ENCODE peak calls at places on chromosomes 16 and 17, in nine cellular contexts. One of them, this sample, is unnamed.

GRCh38 chr17:63370696-63371095 is 75.4 kb downstream of the CYB561 start:
- DNase-seq in GOT3: no peak
- DNase-seq in CD4-positive, alpha-beta memory T cell: no peak
- DNase-seq in AG08396: no peak
- DNase-seq in T-helper 2 cell: no peak
- DNase-seq in NCI-H460: no peak
- DNase-seq in stimulated activated CD8-positive, alpha-beta memory T cell treated with anti-CD3 and anti-CD28 coated beads, Interleukin-15, amount 100 ng/mL, for 24 hours: no peak
- DNase-seq in NCI-H1048: no peak
- DNase-seq in left cardiac atrium: no peak
- DNase-seq in this sample: no peak

GRCh38 chr16:87956169-87956770 is 5.0 kb downstream of the BANP start:
- DNase-seq in GOT3: no peak
- DNase-seq in CD4-positive, alpha-beta memory T cell: peak
- DNase-seq in AG08396: peak
- DNase-seq in T-helper 2 cell: no peak
- DNase-seq in NCI-H460: no peak
- DNase-seq in stimulated activated CD8-positive, alpha-beta memory T cell treated with anti-CD3 and anti-CD28 coated beads, Interleukin-15, amount 100 ng/mL, for 24 hours: peak
- DNase-seq in NCI-H1048: no peak
- DNase-seq in left cardiac atrium: peak
- DNase-seq in this sample: no peak

GRCh38 chr16:10126686-10127085 is 55.5 kb downstream of the GRIN2A start:
- DNase-seq in GOT3: no peak
- DNase-seq in CD4-positive, alpha-beta memory T cell: no peak
- DNase-seq in AG08396: peak
- DNase-seq in T-helper 2 cell: no peak
- DNase-seq in NCI-H460: no peak
- DNase-seq in stimulated activated CD8-positive, alpha-beta memory T cell treated with anti-CD3 and anti-CD28 coated beads, Interleukin-15, amount 100 ng/mL, for 24 hours: no peak
- DNase-seq in NCI-H1048: no peak
- DNase-seq in left cardiac atrium: no peak
- DNase-seq in this sample: no peak

GRCh38 chr16:627458-628239 is 3.1 kb upstream of the WFIKKN1 start:
- DNase-seq in GOT3: no peak
- DNase-seq in CD4-positive, alpha-beta memory T cell: no peak
- DNase-seq in AG08396: no peak
- DNase-seq in T-helper 2 cell: no peak
- DNase-seq in NCI-H460: no peak
- DNase-seq in stimulated activated CD8-positive, alpha-beta memory T cell treated with anti-CD3 and anti-CD28 coated beads, Interleukin-15, amount 100 ng/mL, for 24 hours: no peak
- DNase-seq in NCI-H1048: no peak
- DNase-seq in left cardiac atrium: peak
- DNase-seq in this sample: peak

GRCh38 chr17:39123627-39124026 is 27.8 kb downstream of the PLXDC1 start:
- DNase-seq in GOT3: no peak
- DNase-seq in CD4-positive, alpha-beta memory T cell: no peak
- DNase-seq in AG08396: no peak
- DNase-seq in T-helper 2 cell: no peak
- DNase-seq in NCI-H460: no peak
- DNase-seq in stimulated activated CD8-positive, alpha-beta memory T cell treated with anti-CD3 and anti-CD28 coated beads, Interleukin-15, amount 100 ng/mL, for 24 hours: no peak
- DNase-seq in NCI-H1048: no peak
- DNase-seq in left cardiac atrium: no peak
- DNase-seq in this sample: no peak

GRCh38 chr17:2094891-2095535 is 40.1 kb downstream of the HIC1 start:
- DNase-seq in GOT3: no peak
- DNase-seq in CD4-positive, alpha-beta memory T cell: no peak
- DNase-seq in AG08396: peak
- DNase-seq in T-helper 2 cell: no peak
- DNase-seq in NCI-H460: no peak
- DNase-seq in stimulated activated CD8-positive, alpha-beta memory T cell treated with anti-CD3 and anti-CD28 coated beads, Interleukin-15, amount 100 ng/mL, for 24 hours: no peak
- DNase-seq in NCI-H1048: no peak
- DNase-seq in left cardiac atrium: peak
- DNase-seq in this sample: peak

GRCh38 chr17:43661699-43662431 is at the start of gene MEOX1:
- DNase-seq in GOT3: no peak
- DNase-seq in CD4-positive, alpha-beta memory T cell: no peak
- DNase-seq in AG08396: peak
- DNase-seq in T-helper 2 cell: no peak
- DNase-seq in NCI-H460: no peak
- DNase-seq in stimulated activated CD8-positive, alpha-beta memory T cell treated with anti-CD3 and anti-CD28 coated beads, Interleukin-15, amount 100 ng/mL, for 24 hours: no peak
- DNase-seq in NCI-H1048: no peak
- DNase-seq in left cardiac atrium: no peak
- DNase-seq in this sample: no peak

GRCh38 chr17:27541326-27542023 is 85.2 kb downstream of the KSR1 start:
- DNase-seq in GOT3: no peak
- DNase-seq in CD4-positive, alpha-beta memory T cell: no peak
- DNase-seq in AG08396: no peak
- DNase-seq in T-helper 2 cell: no peak
- DNase-seq in NCI-H460: no peak
- DNase-seq in stimulated activated CD8-positive, alpha-beta memory T cell treated with anti-CD3 and anti-CD28 coated beads, Interleukin-15, amount 100 ng/mL, for 24 hours: no peak
- DNase-seq in NCI-H1048: no peak
- DNase-seq in left cardiac atrium: no peak
- DNase-seq in this sample: no peak

GRCh38 chr17:82587234-82588086 is 60.8 kb downstream of the WDR45B start:
- DNase-seq in GOT3: no peak
- DNase-seq in CD4-positive, alpha-beta memory T cell: no peak
- DNase-seq in AG08396: no peak
- DNase-seq in T-helper 2 cell: no peak
- DNase-seq in NCI-H460: no peak
- DNase-seq in stimulated activated CD8-positive, alpha-beta memory T cell treated with anti-CD3 and anti-CD28 coated beads, Interleukin-15, amount 100 ng/mL, for 24 hours: no peak
- DNase-seq in NCI-H1048: no peak
- DNase-seq in left cardiac atrium: no peak
- DNase-seq in this sample: no peak

GRCh38 chr16:89090182-89090630 is 3.4 kb upstream of the ACSF3 start:
- DNase-seq in GOT3: no peak
- DNase-seq in CD4-positive, alpha-beta memory T cell: no peak
- DNase-seq in AG08396: no peak
- DNase-seq in T-helper 2 cell: no peak
- DNase-seq in NCI-H460: no peak
- DNase-seq in stimulated activated CD8-positive, alpha-beta memory T cell treated with anti-CD3 and anti-CD28 coated beads, Interleukin-15, amount 100 ng/mL, for 24 hours: no peak
- DNase-seq in NCI-H1048: no peak
- DNase-seq in left cardiac atrium: no peak
- DNase-seq in this sample: no peak

GRCh38 chr16:11053916-11054460 is 109.6 kb downstream of the CLEC16A start:
- DNase-seq in GOT3: no peak
- DNase-seq in CD4-positive, alpha-beta memory T cell: no peak
- DNase-seq in AG08396: no peak
- DNase-seq in T-helper 2 cell: no peak
- DNase-seq in NCI-H460: no peak
- DNase-seq in stimulated activated CD8-positive, alpha-beta memory T cell treated with anti-CD3 and anti-CD28 coated beads, Interleukin-15, amount 100 ng/mL, for 24 hours: no peak
- DNase-seq in NCI-H1048: no peak
- DNase-seq in left cardiac atrium: no peak
- DNase-seq in this sample: no peak

GRCh38 chr16:85327731-85328664 is 215.7 kb upstream of the CIBAR2 start:
- DNase-seq in GOT3: no peak
- DNase-seq in CD4-positive, alpha-beta memory T cell: no peak
- DNase-seq in AG08396: no peak
- DNase-seq in T-helper 2 cell: no peak
- DNase-seq in NCI-H460: no peak
- DNase-seq in stimulated activated CD8-positive, alpha-beta memory T cell treated with anti-CD3 and anti-CD28 coated beads, Interleukin-15, amount 100 ng/mL, for 24 hours: no peak
- DNase-seq in NCI-H1048: no peak
- DNase-seq in left cardiac atrium: peak
- DNase-seq in this sample: no peak

GRCh38 chr17:73142763-73143395 is 21.9 kb upstream of the SSTR2 start:
- DNase-seq in GOT3: no peak
- DNase-seq in CD4-positive, alpha-beta memory T cell: no peak
- DNase-seq in AG08396: peak
- DNase-seq in T-helper 2 cell: no peak
- DNase-seq in NCI-H460: no peak
- DNase-seq in stimulated activated CD8-positive, alpha-beta memory T cell treated with anti-CD3 and anti-CD28 coated beads, Interleukin-15, amount 100 ng/mL, for 24 hours: no peak
- DNase-seq in NCI-H1048: no peak
- DNase-seq in left cardiac atrium: no peak
- DNase-seq in this sample: no peak

GRCh38 chr16:89586218-89586617 is 10.7 kb downstream of the CPNE7 start:
- DNase-seq in GOT3: no peak
- DNase-seq in CD4-positive, alpha-beta memory T cell: no peak
- DNase-seq in AG08396: no peak
- DNase-seq in T-helper 2 cell: no peak
- DNase-seq in NCI-H460: no peak
- DNase-seq in stimulated activated CD8-positive, alpha-beta memory T cell treated with anti-CD3 and anti-CD28 coated beads, Interleukin-15, amount 100 ng/mL, for 24 hours: no peak
- DNase-seq in NCI-H1048: no peak
- DNase-seq in left cardiac atrium: no peak
- DNase-seq in this sample: no peak

GRCh38 chr16:69863882-69864281 is 87.3 kb upstream of the CLEC18A start:
- DNase-seq in GOT3: no peak
- DNase-seq in CD4-positive, alpha-beta memory T cell: no peak
- DNase-seq in AG08396: no peak
- DNase-seq in T-helper 2 cell: no peak
- DNase-seq in NCI-H460: no peak
- DNase-seq in stimulated activated CD8-positive, alpha-beta memory T cell treated with anti-CD3 and anti-CD28 coated beads, Interleukin-15, amount 100 ng/mL, for 24 hours: no peak
- DNase-seq in NCI-H1048: no peak
- DNase-seq in left cardiac atrium: no peak
- DNase-seq in this sample: no peak

GRCh38 chr17:58577696-58578095 is 63.3 kb upstream of the MTMR4 start:
- DNase-seq in GOT3: no peak
- DNase-seq in CD4-positive, alpha-beta memory T cell: peak
- DNase-seq in AG08396: peak
- DNase-seq in T-helper 2 cell: no peak
- DNase-seq in NCI-H460: peak
- DNase-seq in stimulated activated CD8-positive, alpha-beta memory T cell treated with anti-CD3 and anti-CD28 coated beads, Interleukin-15, amount 100 ng/mL, for 24 hours: peak
- DNase-seq in NCI-H1048: peak
- DNase-seq in left cardiac atrium: peak
- DNase-seq in this sample: peak

GRCh38 chr16:85926370-85926769 is 27.4 kb downstream of the IRF8 start:
- DNase-seq in GOT3: no peak
- DNase-seq in CD4-positive, alpha-beta memory T cell: no peak
- DNase-seq in AG08396: no peak
- DNase-seq in T-helper 2 cell: no peak
- DNase-seq in NCI-H460: no peak
- DNase-seq in stimulated activated CD8-positive, alpha-beta memory T cell treated with anti-CD3 and anti-CD28 coated beads, Interleukin-15, amount 100 ng/mL, for 24 hours: no peak
- DNase-seq in NCI-H1048: no peak
- DNase-seq in left cardiac atrium: no peak
- DNase-seq in this sample: no peak